ENCODE peak calls at places on chromosomes 2 and 18, in seven cellular contexts. Z, F, G, P, E, U and C are unnamed samples.
A peak's percentile ranks its signal among the peaks of the same experiment; 100 is the strongest.

GRCh38 chr18:75238100-75238499 is 27.5 kb downstream of the TSHZ1 start:
- DNase-seq in G (no peak), F (no peak), P (no peak), U (no peak), E (no peak), Z (no peak), C (no peak)

GRCh38 chr2:58484201-58484600 is 243.1 kb upstream of the FANCL start:
- DNase-seq in U (no peak), P (no peak), F (no peak), Z (no peak), E (no peak), G (no peak), C (no peak)

GRCh38 chr2:127143851-127144782 is 37.2 kb upstream of the BIN1 start:
- DNase-seq in Z (no peak), U (no peak), G (peak; percentile 36), E (no peak), P (no peak), F (no peak), C (no peak)

GRCh38 chr2:29134933-29135332 is 19.7 kb downstream of the CLIP4 start:
- DNase-seq in F (no peak), G (no peak), U (no peak), Z (no peak), E (no peak), P (no peak), C (no peak)

GRCh38 chr2:232480201-232481190 is 7.1 kb downstream of the ECEL1 start:
- DNase-seq in Z (no peak), P (no peak), U (no peak), E (no peak), G (no peak), F (no peak), C (no peak)

GRCh38 chr18:59957957-59958356 is 58.2 kb downstream of the PMAIP1 start:
- DNase-seq in Z (peak; percentile 59), G (peak; percentile 20), F (no peak), E (peak; percentile 3), U (no peak), P (peak; percentile 71), C (peak; percentile 55)

GRCh38 chr2:132911726-132912724 is 242.0 kb upstream of the LYPD1 start:
- DNase-seq in E (no peak), P (no peak), Z (no peak), F (no peak), U (peak; percentile 47), G (no peak), C (peak; percentile 6)

GRCh38 chr2:59029058-59029457 is 787.9 kb upstream of the FANCL start:
- DNase-seq in E (no peak), Z (no peak), G (peak; percentile 35), P (no peak), U (no peak), F (no peak), C (peak; percentile 38)

GRCh38 chr2:217901826-217902225 is 101.0 kb downstream of the TNS1 start:
- DNase-seq in U (no peak), P (no peak), G (no peak), E (peak; percentile 66), Z (no peak), F (no peak), C (no peak)

GRCh38 chr2:171210864-171211431 is 50.3 kb upstream of the TLK1 start:
- DNase-seq in P (no peak), G (peak; percentile 19), F (no peak), U (peak; percentile 25), E (no peak), Z (peak; percentile 32), C (no peak)

GRCh38 chr2:45577426-45577825 is 33.6 kb downstream of the SRBD1 start:
- DNase-seq in F (no peak), P (no peak), Z (no peak), G (no peak), E (no peak), U (no peak), C (no peak)

GRCh38 chr2:231933916-231934401 is 7.8 kb upstream of the NPPC start:
- DNase-seq in G (no peak), P (peak; percentile 24), F (no peak), E (no peak), Z (no peak), U (no peak), C (peak; percentile 77)

GRCh38 chr2:212939777-212940531 is 211.5 kb downstream of the IKZF2 start:
- DNase-seq in U (peak; percentile 46), Z (no peak), E (peak; percentile 31), F (peak; percentile 57), P (peak; percentile 70), G (peak; percentile 91), C (no peak)

GRCh38 chr2:8229546-8229986 is 452.3 kb upstream of the ID2 start:
- DNase-seq in Z (peak; percentile 83), F (no peak), G (peak; percentile 46), E (peak; percentile 28), P (peak; percentile 42), U (peak; percentile 12), C (peak; percentile 51)

DNA sequence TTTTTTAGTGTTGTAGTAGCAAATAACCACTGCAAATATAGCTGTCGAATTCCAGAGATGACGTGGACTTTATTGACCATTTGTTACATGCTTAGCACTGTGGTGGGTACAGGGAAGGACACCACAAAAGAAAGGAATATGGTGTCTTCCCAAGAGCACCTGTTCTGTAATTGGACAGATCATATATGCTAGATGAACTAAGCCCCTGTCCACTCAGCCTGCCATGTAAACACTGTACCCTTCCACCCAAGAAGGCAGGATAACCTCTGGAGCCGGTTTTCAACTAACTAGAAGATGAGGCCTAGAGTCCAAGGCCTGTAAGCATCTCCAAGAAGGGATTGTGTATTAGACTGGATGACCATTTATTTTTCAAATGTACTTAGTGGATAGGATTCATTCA is 44.1 kb downstream of the COX7A2L start:
- DNase-seq in U (no peak), P (no peak), G (no peak), Z (no peak), E (no peak), F (no peak), C (no peak)
- H3K27ac ChIP-seq in U (no peak overlapping the region), P (no peak overlapping the region), G (no peak overlapping the region), Z (no peak overlapping the region), E (no peak overlapping the region), F (no peak overlapping the region), C (no peak overlapping the region)

GRCh38 chr2:97722227-97722626 is 8.9 kb downstream of the ZAP70 start:
- DNase-seq in P (no peak), G (no peak), F (no peak), U (no peak), E (no peak), Z (no peak), C (no peak)

GRCh38 chr2:97719362-97720155 is 6.2 kb downstream of the ZAP70 start:
- DNase-seq in E (no peak), Z (no peak), F (no peak), G (no peak), P (no peak), U (no peak), C (no peak)

GRCh38 chr2:97718051-97718882 is 4.9 kb downstream of the ZAP70 start:
- DNase-seq in P (peak; percentile 39), G (no peak), F (no peak), E (no peak), Z (peak; percentile 82), U (no peak), C (no peak)

GRCh38 chr2:97718942-97719341 is 5.6 kb downstream of the ZAP70 start:
- DNase-seq in F (no peak), E (no peak), U (no peak), Z (no peak), G (no peak), P (no peak), C (no peak)

DNA sequence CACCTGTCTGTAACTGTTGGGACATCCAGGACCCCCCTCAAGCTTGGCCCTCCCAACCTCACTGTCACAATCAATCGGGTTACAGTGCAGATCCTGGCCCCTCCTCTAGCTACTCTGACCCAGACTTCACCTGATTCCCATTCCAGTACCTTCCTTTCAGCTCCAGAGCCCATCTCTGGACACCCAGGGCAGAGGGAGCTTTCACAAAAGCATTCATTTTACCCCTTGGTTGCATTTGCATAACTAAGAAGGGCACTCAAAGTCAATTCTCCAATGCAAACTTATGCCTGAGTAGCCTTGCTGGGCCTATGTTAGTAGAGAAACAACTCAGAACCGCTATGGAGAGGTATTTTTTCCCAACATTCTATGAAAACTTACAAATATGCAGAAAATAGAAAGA is 7.4 kb downstream of the ZAP70 start:
- DNase-seq in Z (no peak), F (no peak), E (no peak), P (no peak), U (no peak), G (no peak), C (no peak)
- H3K4me1 ChIP-seq in Z (peaks cover 13% of the 10 kb centered on the region), F (no peaks in the 10 kb centered on the region), E (no peaks in the 10 kb centered on the region), P (no peaks in the 10 kb centered on the region), U (peaks cover 17% of the 10 kb centered on the region), G (no peaks in the 10 kb centered on the region), C (peaks cover 5% of the 10 kb centered on the region)

GRCh38 chr2:26470601-26471260 is 7.2 kb downstream of the OTOF start:
- DNase-seq in Z (no peak), U (no peak), E (no peak), F (no peak), G (no peak), P (no peak), C (no peak)

GRCh38 chr2:26473796-26474195 is 4.1 kb downstream of the OTOF start:
- DNase-seq in E (no peak), F (no peak), P (no peak), U (no peak), Z (no peak), G (no peak), C (no peak)

GRCh38 chr2:26472821-26473655 is 4.9 kb downstream of the OTOF start:
- DNase-seq in F (no peak), E (no peak), P (no peak), U (no peak), G (no peak), Z (no peak), C (no peak)

GRCh38 chr2:26471278-26471677 is 6.6 kb downstream of the OTOF start:
- DNase-seq in G (no peak), Z (no peak), P (no peak), F (no peak), U (peak; percentile 50), E (no peak), C (no peak)

DNA sequence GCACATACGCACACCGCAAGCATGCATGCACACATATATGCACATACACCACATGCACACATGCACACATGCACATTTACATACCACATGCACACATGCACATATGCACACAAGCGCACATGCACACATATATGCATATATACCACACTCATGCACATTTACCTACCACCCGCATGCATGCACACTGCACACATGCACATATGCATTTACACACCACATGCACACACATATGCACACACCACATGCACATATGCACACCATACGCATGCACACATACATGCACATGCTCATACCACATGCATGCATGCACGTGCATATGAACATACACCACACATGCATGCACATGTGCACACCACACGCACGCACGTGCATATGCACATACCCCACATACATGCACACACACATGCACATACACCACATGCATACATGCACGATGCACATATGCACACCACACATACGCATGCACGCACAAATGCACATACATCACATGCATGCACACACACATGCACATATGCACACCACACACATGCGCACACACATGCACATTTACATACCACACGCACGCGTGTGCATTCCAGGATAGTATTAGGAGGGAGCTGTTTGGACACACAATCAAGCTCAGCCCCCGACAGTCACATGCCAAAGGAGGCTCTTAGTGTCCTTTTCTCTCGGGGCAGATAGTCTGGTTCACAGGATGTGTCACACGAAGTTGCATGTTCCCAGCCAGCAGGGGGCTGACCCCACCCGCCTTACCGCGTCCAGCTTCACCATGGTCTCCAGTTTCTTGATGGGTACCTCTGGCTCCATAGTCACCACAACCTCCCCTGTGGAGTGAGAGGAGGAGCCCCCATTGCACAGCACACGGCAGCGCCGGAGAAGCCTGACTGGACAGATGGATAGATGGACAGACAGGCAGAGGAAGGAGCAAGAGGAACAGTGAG is 5.9 kb downstream of the OTOF start:
- DNase-seq in P (no peak), F (no peak), E (no peak), U (no peak), G (no peak), Z (no peak), C (no peak)
- TF ChIP-seq CTCF in P (no peak), F (no peak), E (peak; percentile 65), U (peak; percentile 19), G (no peak), Z (no peak), C (no peak)

GRCh38 chr2:100834221-100834620 is 14.3 kb downstream of the NPAS2 start:
- DNase-seq in P (no peak), Z (no peak), U (no peak), G (no peak), E (no peak), F (no peak), C (no peak)
- H3K27ac ChIP-seq in P (peak overlapping the region; percentile 22), Z (no peak overlapping the region), U (no peak overlapping the region), G (no peak overlapping the region), E (no peak overlapping the region), F (peak overlapping the region; percentile 10), C (peak overlapping the region; percentile 41)